ENCODE peak calls at places on chromosomes 12 and 14, in nine cellular contexts. One of them, this sample, is unnamed.

GRCh38 chr14:39988939-39989338 is 556.7 kb upstream of the FBXO33 start:
- DNase-seq in A549: no peak
- DNase-seq in upper lobe of left lung: no peak
- DNase-seq in GM12878: no peak
- DNase-seq in ovary: no peak
- DNase-seq in tibial nerve: no peak
- DNase-seq in HepG2: peak
- DNase-seq in suprapubic skin: no peak
- DNase-seq in stomach: no peak
- DNase-seq in this sample: no peak

GRCh38 chr12:110135012-110135411 is 10.9 kb downstream of the IFT81 start:
- DNase-seq in A549: no peak
- DNase-seq in upper lobe of left lung: no peak
- DNase-seq in GM12878: no peak
- DNase-seq in ovary: no peak
- DNase-seq in tibial nerve: no peak
- DNase-seq in HepG2: no peak
- DNase-seq in suprapubic skin: no peak
- DNase-seq in stomach: no peak
- DNase-seq in this sample: no peak

GRCh38 chr12:76018111-76018510 is 13.5 kb downstream of the PHLDA1 start:
- DNase-seq in A549: no peak
- DNase-seq in upper lobe of left lung: no peak
- DNase-seq in GM12878: no peak
- DNase-seq in ovary: no peak
- DNase-seq in tibial nerve: no peak
- DNase-seq in HepG2: peak
- DNase-seq in suprapubic skin: no peak
- DNase-seq in stomach: no peak
- DNase-seq in this sample: no peak

GRCh38 chr12:124592050-124592449 is 24.6 kb upstream of the NCOR2 start:
- DNase-seq in A549: no peak
- DNase-seq in upper lobe of left lung: no peak
- DNase-seq in GM12878: no peak
- DNase-seq in ovary: no peak
- DNase-seq in tibial nerve: no peak
- DNase-seq in HepG2: no peak
- DNase-seq in suprapubic skin: no peak
- DNase-seq in stomach: no peak
- DNase-seq in this sample: no peak

GRCh38 chr14:95263527-95264231 is 56.0 kb downstream of the CLMN start:
- DNase-seq in A549: no peak
- DNase-seq in upper lobe of left lung: no peak
- DNase-seq in GM12878: no peak
- DNase-seq in ovary: no peak
- DNase-seq in tibial nerve: no peak
- DNase-seq in HepG2: no peak
- DNase-seq in suprapubic skin: peak
- DNase-seq in stomach: no peak
- DNase-seq in this sample: no peak

GRCh38 chr12:79250186-79250585 is 385.6 kb downstream of the SYT1 start:
- DNase-seq in A549: no peak
- DNase-seq in upper lobe of left lung: no peak
- DNase-seq in GM12878: no peak
- DNase-seq in ovary: no peak
- DNase-seq in tibial nerve: no peak
- DNase-seq in HepG2: no peak
- DNase-seq in suprapubic skin: no peak
- DNase-seq in stomach: no peak
- DNase-seq in this sample: no peak

GRCh38 chr12:60014441-60014840 is 418.6 kb downstream of the SLC16A7 start:
- DNase-seq in A549: no peak
- DNase-seq in upper lobe of left lung: no peak
- DNase-seq in GM12878: no peak
- DNase-seq in ovary: no peak
- DNase-seq in tibial nerve: no peak
- DNase-seq in HepG2: no peak
- DNase-seq in suprapubic skin: no peak
- DNase-seq in stomach: no peak
- DNase-seq in this sample: no peak

GRCh38 chr12:58803893-58804292 is 116.4 kb downstream of the LRIG3 start:
- DNase-seq in A549: no peak
- DNase-seq in upper lobe of left lung: no peak
- DNase-seq in GM12878: no peak
- DNase-seq in ovary: no peak
- DNase-seq in tibial nerve: peak
- DNase-seq in HepG2: no peak
- DNase-seq in suprapubic skin: no peak
- DNase-seq in stomach: no peak
- DNase-seq in this sample: no peak

GRCh38 chr12:119704065-119704747 is 36.3 kb downstream of the PRKAB1 start:
- DNase-seq in A549: no peak
- DNase-seq in upper lobe of left lung: no peak
- DNase-seq in GM12878: no peak
- DNase-seq in ovary: no peak
- DNase-seq in tibial nerve: no peak
- DNase-seq in HepG2: no peak
- DNase-seq in suprapubic skin: no peak
- DNase-seq in stomach: no peak
- DNase-seq in this sample: no peak

GRCh38 chr12:21773263-21773741 is 1.2 kb downstream of the KCNJ8 start:
- DNase-seq in A549: no peak
- DNase-seq in upper lobe of left lung: peak
- DNase-seq in GM12878: no peak
- DNase-seq in ovary: peak
- DNase-seq in tibial nerve: peak
- DNase-seq in HepG2: no peak
- DNase-seq in suprapubic skin: no peak
- DNase-seq in stomach: no peak
- DNase-seq in this sample: peak

GRCh38 chr12:32051511-32052299 is 54.9 kb upstream of the BICD1 start:
- DNase-seq in A549: peak
- DNase-seq in upper lobe of left lung: no peak
- DNase-seq in GM12878: no peak
- DNase-seq in ovary: no peak
- DNase-seq in tibial nerve: no peak
- DNase-seq in HepG2: no peak
- DNase-seq in suprapubic skin: no peak
- DNase-seq in stomach: no peak
- DNase-seq in this sample: no peak

GRCh38 chr12:109286652-109287051 is 22.4 kb downstream of the FOXN4 start:
- DNase-seq in A549: no peak
- DNase-seq in upper lobe of left lung: no peak
- DNase-seq in GM12878: no peak
- DNase-seq in ovary: no peak
- DNase-seq in tibial nerve: no peak
- DNase-seq in HepG2: no peak
- DNase-seq in suprapubic skin: no peak
- DNase-seq in stomach: no peak
- DNase-seq in this sample: no peak

GRCh38 chr12:109923481-109924245 is 23.6 kb downstream of the TCHP start:
- DNase-seq in A549: no peak
- DNase-seq in upper lobe of left lung: no peak
- DNase-seq in GM12878: no peak
- DNase-seq in ovary: no peak
- DNase-seq in tibial nerve: no peak
- DNase-seq in HepG2: no peak
- DNase-seq in suprapubic skin: no peak
- DNase-seq in stomach: no peak
- DNase-seq in this sample: no peak

GRCh38 chr14:78836777-78837176 is 666.6 kb downstream of the NRXN3 start:
- DNase-seq in A549: peak
- DNase-seq in upper lobe of left lung: no peak
- DNase-seq in GM12878: peak
- DNase-seq in ovary: no peak
- DNase-seq in tibial nerve: peak
- DNase-seq in HepG2: peak
- DNase-seq in suprapubic skin: no peak
- DNase-seq in stomach: peak
- DNase-seq in this sample: no peak

GRCh38 chr14:50093496-50093895 is 22.9 kb downstream of the VCPKMT start:
- DNase-seq in A549: no peak
- DNase-seq in upper lobe of left lung: no peak
- DNase-seq in GM12878: no peak
- DNase-seq in ovary: no peak
- DNase-seq in tibial nerve: no peak
- DNase-seq in HepG2: no peak
- DNase-seq in suprapubic skin: no peak
- DNase-seq in stomach: no peak
- DNase-seq in this sample: no peak

GRCh38 chr14:92686411-92686762 is 62.0 kb downstream of the LGMN start:
- DNase-seq in A549: no peak
- DNase-seq in upper lobe of left lung: no peak
- DNase-seq in GM12878: no peak
- DNase-seq in ovary: no peak
- DNase-seq in tibial nerve: no peak
- DNase-seq in HepG2: no peak
- DNase-seq in suprapubic skin: no peak
- DNase-seq in stomach: no peak
- DNase-seq in this sample: no peak

GRCh38 chr14:92685784-92686355 is 62.6 kb downstream of the LGMN start:
- DNase-seq in A549: no peak
- DNase-seq in upper lobe of left lung: no peak
- DNase-seq in GM12878: no peak
- DNase-seq in ovary: no peak
- DNase-seq in tibial nerve: no peak
- DNase-seq in HepG2: no peak
- DNase-seq in suprapubic skin: no peak
- DNase-seq in stomach: no peak
- DNase-seq in this sample: peak

GRCh38 chr14:92680781-92681650 is 67.4 kb downstream of the LGMN start:
- DNase-seq in A549: peak
- DNase-seq in upper lobe of left lung: peak
- DNase-seq in GM12878: no peak
- DNase-seq in ovary: peak
- DNase-seq in tibial nerve: peak
- DNase-seq in HepG2: peak
- DNase-seq in suprapubic skin: no peak
- DNase-seq in stomach: peak
- DNase-seq in this sample: peak

GRCh38 chr14:92684801-92685560 is 63.4 kb downstream of the LGMN start:
- DNase-seq in A549: no peak
- DNase-seq in upper lobe of left lung: peak
- DNase-seq in GM12878: no peak
- DNase-seq in ovary: no peak
- DNase-seq in tibial nerve: no peak
- DNase-seq in HepG2: no peak
- DNase-seq in suprapubic skin: no peak
- DNase-seq in stomach: no peak
- DNase-seq in this sample: peak

GRCh38 chr14:92683041-92683440 is 65.4 kb downstream of the LGMN start:
- DNase-seq in A549: no peak
- DNase-seq in upper lobe of left lung: no peak
- DNase-seq in GM12878: no peak
- DNase-seq in ovary: no peak
- DNase-seq in tibial nerve: no peak
- DNase-seq in HepG2: no peak
- DNase-seq in suprapubic skin: no peak
- DNase-seq in stomach: no peak
- DNase-seq in this sample: peak
- TF ChIP-seq EP300 in A549: no peak
- TF ChIP-seq EP300 in upper lobe of left lung: no peak
- TF ChIP-seq EP300 in GM12878: no peak
- TF ChIP-seq EP300 in ovary: no peak
- TF ChIP-seq EP300 in tibial nerve: no peak
- TF ChIP-seq EP300 in HepG2: no peak
- TF ChIP-seq EP300 in suprapubic skin: no peak
- TF ChIP-seq EP300 in stomach: no peak
- TF ChIP-seq EP300 in this sample: no peak

GRCh38 chr12:127820846-127821245 is 446.1 kb upstream of the TMEM132C start:
- DNase-seq in A549: no peak
- DNase-seq in upper lobe of left lung: no peak
- DNase-seq in GM12878: no peak
- DNase-seq in ovary: no peak
- DNase-seq in tibial nerve: no peak
- DNase-seq in HepG2: no peak
- DNase-seq in suprapubic skin: no peak
- DNase-seq in stomach: no peak
- DNase-seq in this sample: no peak

GRCh38 chr12:127823801-127824200 is 443.2 kb upstream of the TMEM132C start:
- DNase-seq in A549: no peak
- DNase-seq in upper lobe of left lung: no peak
- DNase-seq in GM12878: no peak
- DNase-seq in ovary: no peak
- DNase-seq in tibial nerve: no peak
- DNase-seq in HepG2: no peak
- DNase-seq in suprapubic skin: no peak
- DNase-seq in stomach: no peak
- DNase-seq in this sample: no peak

GRCh38 chr12:127822743-127823433 is 444.1 kb upstream of the TMEM132C start:
- DNase-seq in A549: no peak
- DNase-seq in upper lobe of left lung: no peak
- DNase-seq in GM12878: no peak
- DNase-seq in ovary: no peak
- DNase-seq in tibial nerve: no peak
- DNase-seq in HepG2: no peak
- DNase-seq in suprapubic skin: no peak
- DNase-seq in stomach: no peak
- DNase-seq in this sample: no peak

GRCh38 chr12:127813147-127813546 is 453.8 kb upstream of the TMEM132C start:
- DNase-seq in A549: no peak
- DNase-seq in upper lobe of left lung: no peak
- DNase-seq in GM12878: no peak
- DNase-seq in ovary: no peak
- DNase-seq in tibial nerve: no peak
- DNase-seq in HepG2: no peak
- DNase-seq in suprapubic skin: no peak
- DNase-seq in stomach: no peak
- DNase-seq in this sample: no peak

GRCh38 chr12:127819066-127819465 is 447.9 kb upstream of the TMEM132C start:
- DNase-seq in A549: no peak
- DNase-seq in upper lobe of left lung: no peak
- DNase-seq in GM12878: no peak
- DNase-seq in ovary: no peak
- DNase-seq in tibial nerve: no peak
- DNase-seq in HepG2: no peak
- DNase-seq in suprapubic skin: no peak
- DNase-seq in stomach: no peak
- DNase-seq in this sample: no peak
- TF ChIP-seq EP300 in A549: no peak
- TF ChIP-seq EP300 in upper lobe of left lung: no peak
- TF ChIP-seq EP300 in GM12878: no peak
- TF ChIP-seq EP300 in ovary: no peak
- TF ChIP-seq EP300 in tibial nerve: no peak
- TF ChIP-seq EP300 in HepG2: no peak
- TF ChIP-seq EP300 in suprapubic skin: no peak
- TF ChIP-seq EP300 in stomach: no peak
- TF ChIP-seq EP300 in this sample: no peak

GRCh38 chr14:69234106-69234505 is 25.9 kb upstream of the GALNT16 start:
- DNase-seq in A549: no peak
- DNase-seq in upper lobe of left lung: no peak
- DNase-seq in GM12878: no peak
- DNase-seq in ovary: no peak
- DNase-seq in tibial nerve: no peak
- DNase-seq in HepG2: no peak
- DNase-seq in suprapubic skin: no peak
- DNase-seq in stomach: no peak
- DNase-seq in this sample: no peak
- TF ChIP-seq EP300 in A549: no peak
- TF ChIP-seq EP300 in upper lobe of left lung: no peak
- TF ChIP-seq EP300 in GM12878: no peak
- TF ChIP-seq EP300 in ovary: no peak
- TF ChIP-seq EP300 in tibial nerve: no peak
- TF ChIP-seq EP300 in HepG2: no peak
- TF ChIP-seq EP300 in suprapubic skin: no peak
- TF ChIP-seq EP300 in stomach: no peak
- TF ChIP-seq EP300 in this sample: no peak

GRCh38 chr14:44029933-44030332 is 477.1 kb downstream of the FSCB start:
- DNase-seq in A549: no peak
- DNase-seq in upper lobe of left lung: no peak
- DNase-seq in GM12878: no peak
- DNase-seq in ovary: no peak
- DNase-seq in tibial nerve: no peak
- DNase-seq in HepG2: no peak
- DNase-seq in suprapubic skin: no peak
- DNase-seq in stomach: no peak
- DNase-seq in this sample: no peak
- TF ChIP-seq EP300 in A549: no peak
- TF ChIP-seq EP300 in upper lobe of left lung: no peak
- TF ChIP-seq EP300 in GM12878: no peak
- TF ChIP-seq EP300 in ovary: no peak
- TF ChIP-seq EP300 in tibial nerve: no peak
- TF ChIP-seq EP300 in HepG2: no peak
- TF ChIP-seq EP300 in suprapubic skin: no peak
- TF ChIP-seq EP300 in stomach: no peak
- TF ChIP-seq EP300 in this sample: no peak

This sample was measured in sigmoid colon.